ENCODE peak calls at places on chromosomes 6 and 20, in seven cellular contexts. R, Z, U, D, I, V and J are unnamed samples.

GRCh38 chr6:73667798-73668197 is 14.0 kb upstream of the SLC17A5 start:
- DNase-seq in R (no peak), Z (no peak), U (no peak), D (no peak), I (no peak), V (no peak), J (no peak)

GRCh38 chr6:7249946-7250643 is 62.9 kb downstream of the SSR1 start:
- DNase-seq in R (no peak), Z (no peak), U (no peak), D (no peak), I (no peak), V (no peak), J (no peak)

GRCh38 chr6:214428-214827 is 77.9 kb upstream of the DUSP22 start:
- DNase-seq in R (no peak), Z (no peak), U (no peak), D (no peak), I (no peak), V (no peak), J (no peak)

GRCh38 chr6:12483712-12484111 is 193.6 kb downstream of the EDN1 start:
- DNase-seq in R (no peak), Z (no peak), U (no peak), D (peak; percentile 30), I (no peak), V (peak; percentile 31), J (no peak)

GRCh38 chr6:116564921-116565872 is 6.1 kb upstream of the RWDD1 start:
- DNase-seq in R (no peak), Z (peak; percentile 78), U (peak; percentile 46), D (no peak), I (peak; percentile 43), V (no peak), J (no peak)

GRCh38 chr20:15842872-15843271 is 730.4 kb downstream of the KIF16B start:
- DNase-seq in R (no peak), Z (no peak), U (no peak), D (no peak), I (no peak), V (peak; percentile 7), J (no peak)

GRCh38 chr6:9563996-9564395 is 850.9 kb downstream of the TFAP2A start:
- DNase-seq in R (no peak), Z (no peak), U (no peak), D (no peak), I (no peak), V (no peak), J (no peak)

GRCh38 chr6:11744753-11745152 is 33.9 kb downstream of the ADTRP start:
- DNase-seq in R (no peak), Z (no peak), U (peak; percentile 72), D (peak; percentile 14), I (peak; percentile 69), V (no peak), J (peak; percentile 57)

GRCh38 chr6:154537486-154537885 is 27.0 kb upstream of the CNKSR3 start:
- DNase-seq in R (no peak), Z (no peak), U (no peak), D (no peak), I (no peak), V (no peak), J (no peak)

GRCh38 chr6:17469006-17469972 is 75.9 kb downstream of the CAP2 start:
- DNase-seq in R (no peak), Z (no peak), U (no peak), D (no peak), I (no peak), V (no peak), J (no peak)

GRCh38 chr6:74284266-74284665 is 588.3 kb downstream of the CD109 start:
- DNase-seq in R (no peak), Z (no peak), U (no peak), D (no peak), I (no peak), V (no peak), J (no peak)

GRCh38 chr6:165658395-165659058 is 4.5 kb downstream of the PDE10A start:
- DNase-seq in R (no peak), Z (no peak), U (no peak), D (no peak), I (no peak), V (no peak), J (no peak)